ENCODE peak calls at places on chromosomes 6 and 20, in eight cellular contexts. S, Y, V, K, F, J, U and P are unnamed samples.

GRCh38 chr20:47133809-47134456 is 222.6 kb downstream of the ZMYND8 start:
- DNase-seq in S (peak; percentile 81), U (no peak), K (peak; percentile 86), V (no peak), F (no peak), Y (no peak), J (no peak), P (no peak)

GRCh38 chr6:128757961-128758360 is 125.0 kb upstream of the LAMA2 start:
- DNase-seq in Y (no peak), S (no peak), U (no peak), J (no peak), K (no peak), F (no peak), V (no peak), P (no peak)

GRCh38 chr6:124927806-124928205 is 34.4 kb upstream of the RNF217 start:
- DNase-seq in V (no peak), S (peak; percentile 77), F (no peak), J (no peak), U (peak; percentile 15), K (no peak), Y (no peak), P (peak; percentile 19)

GRCh38 chr20:37518606-37519507 is 2.2 kb upstream of the NNAT start:
- DNase-seq in V (no peak), U (no peak), Y (no peak), K (no peak), J (no peak), S (no peak), F (no peak), P (no peak)

GRCh38 chr6:42727084-42727601 is 4.7 kb upstream of the PRPH2 start:
- DNase-seq in U (no peak), Y (no peak), K (no peak), J (peak; percentile 9), F (no peak), S (no peak), V (peak; percentile 16), P (no peak)

GRCh38 chr6:70901324-70901723 is 55.5 kb downstream of the B3GAT2 start:
- DNase-seq in K (no peak), U (no peak), V (no peak), J (no peak), F (no peak), S (peak; percentile 7), Y (no peak), P (no peak)

GRCh38 chr6:143141442-143141841 is 80.8 kb downstream of the AIG1 start:
- DNase-seq in F (no peak), K (no peak), J (no peak), V (no peak), S (no peak), Y (no peak), U (no peak), P (no peak)

GRCh38 chr20:58959652-58960051 is 21.4 kb upstream of the NELFCD start:
- DNase-seq in F (no peak), K (no peak), J (no peak), S (no peak), V (no peak), U (no peak), Y (no peak), P (no peak)

GRCh38 chr20:34875657-34876160 is 703 bp upstream of the ACSS2 start:
- DNase-seq in J (no peak), U (no peak), K (no peak), Y (no peak), S (no peak), V (no peak), F (no peak), P (no peak)

GRCh38 chr6:113862112-113862511 is 5.0 kb downstream of the MARCKS start:
- DNase-seq in U (no peak), K (no peak), F (no peak), J (no peak), Y (no peak), S (peak; percentile 38), V (no peak), P (no peak)

GRCh38 chr6:7241709-7242645 is 71.0 kb downstream of the SSR1 start:
- DNase-seq in F (no peak), J (no peak), Y (no peak), S (no peak), U (peak; percentile 15), K (no peak), V (no peak), P (no peak)

GRCh38 chr20:36808317-36809257 is 35.0 kb upstream of the DSN1 start:
- DNase-seq in Y (peak; percentile 65), U (no peak), K (peak; percentile 87), S (peak; percentile 95), F (no peak), J (peak; percentile 58), V (peak; percentile 74), P (peak; percentile 75)

GRCh38 chr6:125293587-125293986 is 8.2 kb downstream of the HDDC2 start:
- DNase-seq in V (no peak), U (no peak), K (no peak), Y (no peak), J (no peak), F (no peak), S (no peak), P (no peak)

GRCh38 chr6:25311251-25311910 is 32.2 kb downstream of the CARMIL1 start:
- DNase-seq in F (no peak), V (no peak), U (no peak), K (peak; percentile 29), S (peak; percentile 71), J (no peak), Y (no peak), P (peak; percentile 45)

GRCh38 chr6:35011096-35012041 is 122.3 kb downstream of the ANKS1A start:
- DNase-seq in J (no peak), F (no peak), S (no peak), K (no peak), V (no peak), Y (no peak), U (no peak), P (no peak)

GRCh38 chr6:147167009-147167408 is 37.2 kb upstream of the STXBP5 start:
- DNase-seq in K (no peak), S (peak; percentile 42), Y (no peak), V (no peak), U (no peak), F (no peak), J (no peak), P (no peak)

GRCh38 chr20:25055711-25056492 is 2.0 kb downstream of the ACSS1 start:
- DNase-seq in J (no peak), V (no peak), K (no peak), U (no peak), F (no peak), S (no peak), Y (no peak), P (no peak)

GRCh38 chr6:157443066-157443800 is 62.2 kb downstream of the ZDHHC14 start:
- DNase-seq in Y (no peak), K (no peak), F (no peak), U (peak; percentile 94), S (peak; percentile 80), V (no peak), J (no peak), P (no peak)